ENCODE peak calls at places on chromosome 9, in five cellular contexts. P is psoas muscle, R is foreskin fibroblast, J is cardiac muscle cell, O is Peyer's patch. N is an unnamed sample.
A peak's percentile ranks its signal among the peaks of the same experiment; 100 is the strongest.

GRCh38 chr9:134178781-134179551 is 14.6 kb upstream of the RNU6ATAC start:
- DNase-seq in P (peak; percentile 80), R (no peak), J (no peak), O (no peak), N (no peak)

GRCh38 chr9:35826071-35826701 is 2.3 kb downstream of the FAM221B start:
- DNase-seq in P (no peak), R (peak; percentile 83), J (peak; percentile 52), O (no peak), N (no peak)

GRCh38 chr9:2228132-2228531 is 213.0 kb downstream of the SMARCA2 start:
- DNase-seq in P (no peak), R (peak; percentile 28), J (no peak), O (peak; percentile 44), N (no peak)

GRCh38 chr9:801399-802071 is 40.0 kb upstream of the DMRT1 start:
- DNase-seq in P (no peak), R (peak; percentile 6), J (no peak), O (no peak), N (no peak)

GRCh38 chr9:123049589-123050222 is 16.2 kb downstream of the GPR21 start:
- DNase-seq in P (no peak), R (peak; percentile 78), J (no peak), O (no peak), N (no peak)

GRCh38 chr9:129311638-129312037 is 133.6 kb upstream of the IER5L start:
- DNase-seq in P (no peak), R (no peak), J (no peak), O (no peak), N (peak; percentile 14)

GRCh38 chr9:116297346-116297745 is 143.8 kb downstream of the PAPPA start:
- DNase-seq in P (no peak), R (no peak), J (no peak), O (no peak), N (no peak)

GRCh38 chr9:132161743-132162187 is at the start of gene NTNG2:
- DNase-seq in P (no peak), R (no peak), J (no peak), O (no peak), N (no peak)

GRCh38 chr9:89493181-89493580 is 4.7 kb downstream of the SEMA4D start:
- DNase-seq in P (no peak), R (no peak), J (no peak), O (no peak), N (no peak)

GRCh38 chr9:110776207-110776606 is 107.6 kb downstream of the MUSK start:
- DNase-seq in P (no peak), R (no peak), J (no peak), O (no peak), N (no peak)

GRCh38 chr9:89505795-89506385 is 8.0 kb upstream of the SEMA4D start:
- DNase-seq in P (no peak), R (no peak), J (peak; percentile 51), O (no peak), N (no peak)

GRCh38 chr9:129021091-129021490 is 7.0 kb downstream of the SH3GLB2 start:
- DNase-seq in P (no peak), R (no peak), J (no peak), O (peak; percentile 78), N (no peak)

GRCh38 chr9:36823466-36823865 is 210.6 kb downstream of the PAX5 start:
- DNase-seq in P (no peak), R (no peak), J (no peak), O (no peak), N (no peak)

GRCh38 chr9:77710276-77710675 is 62.2 kb upstream of the GNA14 start:
- DNase-seq in P (no peak), R (no peak), J (no peak), O (no peak), N (no peak)

GRCh38 chr9:37456808-37457207 is 8.4 kb downstream of the ZBTB5 start:
- DNase-seq in P (no peak), R (no peak), J (no peak), O (no peak), N (no peak)

GRCh38 chr9:841371-842209 is at the start of gene DMRT1:
- DNase-seq in P (no peak), R (no peak), J (no peak), O (no peak), N (no peak)

GRCh38 chr9:108443741-108444140 is 412.0 kb downstream of the ACTL7B start:
- DNase-seq in P (no peak), R (peak; percentile 79), J (no peak), O (no peak), N (no peak)

GRCh38 chr9:84652496-84653081 is 16.9 kb upstream of the NTRK2 start:
- DNase-seq in P (no peak), R (peak; percentile 8), J (no peak), O (no peak), N (no peak)

GRCh38 chr9:37956904-37957663 is 53.2 kb upstream of the SLC25A51 start:
- DNase-seq in P (no peak), R (no peak), J (no peak), O (no peak), N (no peak)

GRCh38 chr9:112867275-112867991 is 23.2 kb downstream of the SLC46A2 start:
- DNase-seq in P (no peak), R (peak; percentile 86), J (no peak), O (no peak), N (no peak)

GRCh38 chr9:108272350-108272899 is 583.4 kb downstream of the ACTL7B start:
- DNase-seq in P (peak; percentile 41), R (peak; percentile 81), J (peak; percentile 49), O (peak; percentile 16), N (no peak)

GRCh38 chr9:134052941-134053340 is 14.9 kb downstream of the BRD3 start:
- DNase-seq in P (no peak), R (no peak), J (no peak), O (no peak), N (no peak)

GRCh38 chr9:34098307-34098706 is 28.2 kb downstream of the DCAF12 start:
- DNase-seq in P (no peak), R (no peak), J (no peak), O (no peak), N (no peak)

DNA sequence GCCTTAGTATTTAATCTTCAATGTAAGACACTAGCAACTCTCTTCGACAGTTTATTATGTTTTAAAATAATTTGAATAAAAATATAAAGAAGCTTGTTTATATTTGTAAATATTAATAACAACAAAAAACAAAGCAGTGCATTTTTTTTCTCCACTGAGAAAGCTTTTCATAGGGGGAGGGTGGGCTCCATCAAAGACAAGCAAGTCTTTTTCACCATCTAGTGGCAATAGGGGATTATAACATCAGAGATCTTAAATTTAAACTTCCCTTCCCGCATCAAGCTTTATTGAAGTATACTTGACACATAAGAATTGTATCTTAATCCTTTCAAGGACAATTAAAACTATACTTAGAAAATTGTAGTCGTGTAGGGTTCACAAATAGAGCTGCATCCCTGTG is 9.3 kb upstream of the OR13F1 start:
- DNase-seq in P (no peak), R (no peak), J (peak; percentile 2), O (no peak), N (no peak)
- TF ChIP-seq CTCF in P (no peak), R (no peak), J (no peak), O (no peak), N (no peak)

DNA sequence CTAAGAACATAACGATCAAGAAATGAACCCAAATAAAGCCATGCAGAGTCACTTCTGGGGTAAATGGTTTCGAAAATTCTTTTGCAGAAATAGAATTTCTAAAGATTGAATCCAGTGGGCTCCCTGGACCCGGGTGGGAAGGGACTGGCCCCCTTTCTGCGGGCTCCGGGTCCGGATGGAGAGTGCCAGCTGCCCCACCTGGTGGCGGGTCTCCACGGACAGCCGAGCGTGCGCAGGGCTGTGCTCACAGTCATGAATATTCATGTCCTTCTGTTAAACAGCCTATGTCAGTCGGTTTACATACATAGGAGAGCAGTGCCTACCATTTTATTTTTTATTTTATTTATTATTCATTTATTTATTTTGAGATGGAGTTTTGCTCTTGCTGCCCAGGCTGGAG is 4.7 kb upstream of the PPP1R26 start:
- DNase-seq in P (no peak), R (peak; percentile 65), J (peak; percentile 72), O (no peak), N (peak; percentile 54)
- TF ChIP-seq CTCF in P (no peak), R (peak; percentile 38), J (peak; percentile 44), O (no peak), N (peak; percentile 44)

GRCh38 chr9:101569736-101570501 is 24.9 kb downstream of the PPP3R2 start:
- DNase-seq in P (no peak), R (no peak), J (no peak), O (no peak), N (no peak)

GRCh38 chr9:101567725-101567993 is 27.1 kb downstream of the PPP3R2 start:
- DNase-seq in P (no peak), R (no peak), J (no peak), O (no peak), N (no peak)

GRCh38 chr9:101571114-101571513 is 23.7 kb downstream of the PPP3R2 start:
- DNase-seq in P (no peak), R (no peak), J (no peak), O (no peak), N (no peak)

GRCh38 chr9:101564252-101564651 is 30.5 kb downstream of the PPP3R2 start:
- DNase-seq in P (no peak), R (no peak), J (no peak), O (no peak), N (no peak)

DNA sequence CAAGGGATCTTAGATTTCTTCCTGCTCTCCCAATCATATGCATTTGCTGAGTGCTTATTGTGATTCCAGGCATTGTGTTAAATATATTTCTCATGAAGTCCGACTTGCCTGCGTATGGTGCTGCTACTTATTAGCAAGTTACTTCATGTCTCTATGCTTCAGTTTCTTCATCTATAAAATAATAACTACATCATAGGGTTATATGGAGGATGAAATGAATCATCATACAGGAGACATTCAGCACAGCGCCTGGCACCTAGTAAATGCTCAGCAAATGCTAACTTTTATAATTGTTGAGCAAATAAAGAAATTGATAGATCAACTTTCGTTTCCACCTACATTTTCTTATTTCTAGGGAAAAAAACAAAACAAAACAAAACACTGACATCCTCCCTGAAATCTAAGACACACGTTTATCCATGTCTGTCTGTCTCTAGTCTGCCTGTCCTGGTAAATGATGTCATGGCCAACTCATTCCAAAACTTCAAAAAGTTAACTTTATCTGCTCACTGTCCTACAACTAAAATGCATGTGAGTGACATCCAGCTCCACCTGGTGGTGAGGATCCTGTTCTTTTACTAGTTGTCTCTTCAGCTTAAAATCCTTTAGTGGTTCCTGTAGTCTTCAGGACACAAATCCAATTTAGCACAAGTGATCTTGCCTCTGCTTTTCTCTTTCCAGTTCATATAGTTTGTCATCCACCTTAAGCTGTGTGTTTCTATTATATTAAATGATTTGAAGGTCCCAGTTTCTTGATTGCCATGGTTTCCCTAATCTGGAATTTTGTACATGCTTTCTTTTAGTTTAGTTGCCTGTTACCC is 27.7 kb downstream of the PPP3R2 start:
- DNase-seq in P (no peak), R (peak; percentile 65), J (no peak), O (no peak), N (no peak)
- TF ChIP-seq CTCF in P (no peak), R (peak; percentile 62), J (peak; percentile 44), O (peak; percentile 29), N (peak; percentile 33)

DNA sequence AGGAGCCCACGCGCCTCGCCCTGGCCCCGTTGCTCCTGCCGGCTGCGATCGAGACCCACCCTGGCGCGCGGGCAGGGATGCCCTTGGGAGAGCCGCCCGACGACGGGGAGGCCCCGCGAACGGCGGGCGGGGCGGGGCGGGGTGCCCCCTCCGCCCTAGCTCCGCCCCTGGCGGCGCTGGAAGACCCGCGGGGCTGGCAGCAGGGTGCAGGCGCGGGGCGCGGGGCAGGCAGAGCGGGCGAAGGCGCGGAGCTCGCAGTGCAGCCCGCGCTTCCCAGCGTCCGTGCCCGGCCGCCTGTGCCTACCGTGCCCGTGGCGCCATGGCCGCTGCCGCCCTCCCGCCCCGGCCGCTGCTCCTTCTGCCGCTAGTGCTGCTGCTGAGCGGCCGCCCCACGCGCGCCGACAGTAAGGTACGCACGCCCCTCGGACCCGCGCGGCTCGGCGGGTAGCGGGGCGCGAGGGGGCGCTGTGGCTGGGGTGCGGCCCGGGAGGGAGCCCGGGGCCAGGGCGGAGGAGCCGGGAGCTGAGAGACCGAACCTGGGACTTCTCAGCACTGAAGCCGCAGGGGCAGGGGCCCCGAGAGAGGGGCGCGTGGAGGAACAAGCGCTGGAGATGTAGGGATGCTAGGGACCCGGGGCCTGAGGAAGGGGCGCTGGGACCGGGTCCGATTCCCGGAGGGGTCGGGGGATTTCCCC is at the start of gene OLFML2A:
- DNase-seq in P (no peak), R (peak; percentile 62), J (peak; percentile 66), O (no peak), N (peak; percentile 60)
- TF ChIP-seq CTCF in P (peak; percentile 27), R (peak; percentile 6), J (peak; percentile 27), O (peak; percentile 11), N (peak; percentile 54)